ENCODE peak calls at places on chromosomes 7 and 10, in six cellular contexts. I is AG04450; M is T-helper 17 cell; N is activated effector memory CD4-positive, alpha-beta T cell treated with anti-CD3 and anti-CD28 coated beads, Interleukin-2, amount 50 U/mL, for 16 hours; D is Calu3; Z is NCI-H226. R is an unnamed sample.

GRCh38 chr10:6204341-6205191 is 1.8 kb downstream of the PFKFB3 start:
- DNase-seq in I (no peak), M (no peak), N (no peak), D (peak; percentile 46), Z (peak; percentile 4), R (peak; percentile 25)

GRCh38 chr10:126500185-126500584 is 111.9 kb upstream of the ADAM12 start:
- DNase-seq in I (no peak), M (no peak), N (no peak), D (no peak), Z (no peak), R (no peak)

GRCh38 chr10:124732931-124733536 is 11.1 kb downstream of the FAM53B start:
- DNase-seq in I (no peak), M (peak; percentile 53), N (peak; percentile 89), D (no peak), Z (no peak), R (no peak)

GRCh38 chr10:49367600-49367999 is 28.3 kb downstream of the DRGX start:
- DNase-seq in I (no peak), M (no peak), N (no peak), D (no peak), Z (no peak), R (no peak)

GRCh38 chr7:28323833-28324232 is 88.5 kb upstream of the CREB5 start:
- DNase-seq in I (no peak), M (no peak), N (no peak), D (no peak), Z (no peak), R (no peak)

GRCh38 chr7:158022601-158023000 is 565.0 kb downstream of the PTPRN2 start:
- DNase-seq in I (no peak), M (no peak), N (peak; percentile 10), D (no peak), Z (no peak), R (no peak)

GRCh38 chr7:127239814-127240213 is 12.9 kb downstream of the GRM8 start:
- DNase-seq in I (no peak), M (no peak), N (no peak), D (no peak), Z (no peak), R (peak; percentile 45)

GRCh38 chr7:140726304-140726703 is 29.8 kb downstream of the NDUFB2 start:
- DNase-seq in I (no peak), M (no peak), N (no peak), D (no peak), Z (no peak), R (peak; percentile 20)

GRCh38 chr10:13201132-13201531 is 33.0 kb downstream of the UCMA start:
- DNase-seq in I (peak; percentile 16), M (no peak), N (no peak), D (no peak), Z (no peak), R (no peak)

GRCh38 chr10:124379609-124380193 is 39.0 kb downstream of the OAT start:
- DNase-seq in I (no peak), M (no peak), N (peak; percentile 43), D (no peak), Z (no peak), R (no peak)

GRCh38 chr7:28942158-28942557 is 16.0 kb downstream of the TRIL start:
- DNase-seq in I (no peak), M (no peak), N (no peak), D (no peak), Z (peak; percentile 62), R (no peak)